ENCODE peak calls at places on chromosomes 16 and 17, in ten cellular contexts. One of them, this sample, is unnamed.

GRCh38 chr17:22138861-22139469 is 446.6 kb downstream of the KCNJ18 start:
- DNase-seq in IMR-90: no peak
- DNase-seq in AG10803: no peak
- DNase-seq in pancreas: no peak
- DNase-seq in heart left ventricle: no peak
- DNase-seq in HCT116: no peak
- DNase-seq in uterus: no peak
- DNase-seq in kidney epithelial cell: no peak
- DNase-seq in fibroblast of lung: no peak
- DNase-seq in adrenal gland: no peak
- DNase-seq in this sample: no peak

GRCh38 chr16:66444049-66444481 is 17.0 kb downstream of the BEAN1 start:
- DNase-seq in IMR-90: no peak
- DNase-seq in AG10803: no peak
- DNase-seq in pancreas: no peak
- DNase-seq in heart left ventricle: no peak
- DNase-seq in HCT116: no peak
- DNase-seq in uterus: no peak
- DNase-seq in kidney epithelial cell: no peak
- DNase-seq in fibroblast of lung: no peak
- DNase-seq in adrenal gland: no peak
- DNase-seq in this sample: no peak

GRCh38 chr16:56932588-56933265 is 785 bp downstream of the HERPUD1 start:
- DNase-seq in IMR-90: peak; percentile 69
- DNase-seq in AG10803: peak; percentile 75
- DNase-seq in pancreas: peak; percentile 82
- DNase-seq in heart left ventricle: peak; percentile 85
- DNase-seq in HCT116: peak; percentile 38
- DNase-seq in uterus: peak; percentile 78
- DNase-seq in kidney epithelial cell: no peak
- DNase-seq in fibroblast of lung: peak; percentile 70
- DNase-seq in adrenal gland: peak; percentile 87
- DNase-seq in this sample: peak; percentile 60

GRCh38 chr17:75326587-75326955 is 37.3 kb upstream of the SLC25A19 start:
- DNase-seq in IMR-90: no peak
- DNase-seq in AG10803: no peak
- DNase-seq in pancreas: no peak
- DNase-seq in heart left ventricle: no peak
- DNase-seq in HCT116: no peak
- DNase-seq in uterus: no peak
- DNase-seq in kidney epithelial cell: no peak
- DNase-seq in fibroblast of lung: no peak
- DNase-seq in adrenal gland: no peak
- DNase-seq in this sample: no peak

GRCh38 chr16:75225092-75225491 is 6.3 kb downstream of the CTRB1 start:
- DNase-seq in IMR-90: peak; percentile 26
- DNase-seq in AG10803: no peak
- DNase-seq in pancreas: peak; percentile 73
- DNase-seq in heart left ventricle: no peak
- DNase-seq in HCT116: no peak
- DNase-seq in uterus: no peak
- DNase-seq in kidney epithelial cell: no peak
- DNase-seq in fibroblast of lung: peak; percentile 51
- DNase-seq in adrenal gland: no peak
- DNase-seq in this sample: no peak

GRCh38 chr16:14456793-14457481 is 173.1 kb downstream of the PARN start:
- DNase-seq in IMR-90: peak; percentile 29
- DNase-seq in AG10803: no peak
- DNase-seq in pancreas: no peak
- DNase-seq in heart left ventricle: no peak
- DNase-seq in HCT116: no peak
- DNase-seq in uterus: no peak
- DNase-seq in kidney epithelial cell: no peak
- DNase-seq in fibroblast of lung: peak; percentile 78
- DNase-seq in adrenal gland: no peak
- DNase-seq in this sample: peak; percentile 71

GRCh38 chr16:1331712-1332617 is 1.5 kb upstream of the BAIAP3 start:
- DNase-seq in IMR-90: peak; percentile 30
- DNase-seq in AG10803: peak; percentile 43
- DNase-seq in pancreas: peak; percentile 79
- DNase-seq in heart left ventricle: peak; percentile 67
- DNase-seq in HCT116: peak; percentile 33
- DNase-seq in uterus: peak; percentile 61
- DNase-seq in kidney epithelial cell: peak; percentile 72
- DNase-seq in fibroblast of lung: peak; percentile 25
- DNase-seq in adrenal gland: no peak
- DNase-seq in this sample: peak; percentile 36

GRCh38 chr17:82289822-82290541 is 16.5 kb upstream of the CSNK1D start:
- DNase-seq in IMR-90: no peak
- DNase-seq in AG10803: no peak
- DNase-seq in pancreas: no peak
- DNase-seq in heart left ventricle: no peak
- DNase-seq in HCT116: no peak
- DNase-seq in uterus: no peak
- DNase-seq in kidney epithelial cell: no peak
- DNase-seq in fibroblast of lung: no peak
- DNase-seq in adrenal gland: no peak
- DNase-seq in this sample: no peak

GRCh38 chr17:3959921-3960601 is 4.2 kb downstream of the ATP2A3 start:
- DNase-seq in IMR-90: no peak
- DNase-seq in AG10803: no peak
- DNase-seq in pancreas: no peak
- DNase-seq in heart left ventricle: no peak
- DNase-seq in HCT116: no peak
- DNase-seq in uterus: no peak
- DNase-seq in kidney epithelial cell: no peak
- DNase-seq in fibroblast of lung: no peak
- DNase-seq in adrenal gland: no peak
- DNase-seq in this sample: no peak

GRCh38 chr17:751269-752001 is 629 bp downstream of the GEMIN4 start:
- DNase-seq in IMR-90: peak; percentile 45
- DNase-seq in AG10803: peak; percentile 49
- DNase-seq in pancreas: peak; percentile 11
- DNase-seq in heart left ventricle: no peak
- DNase-seq in HCT116: no peak
- DNase-seq in uterus: no peak
- DNase-seq in kidney epithelial cell: no peak
- DNase-seq in fibroblast of lung: peak; percentile 39
- DNase-seq in adrenal gland: peak; percentile 40
- DNase-seq in this sample: peak; percentile 34

GRCh38 chr16:87344931-87345631 is 27.9 kb upstream of the C16orf95 start:
- DNase-seq in IMR-90: no peak
- DNase-seq in AG10803: no peak
- DNase-seq in pancreas: no peak
- DNase-seq in heart left ventricle: peak; percentile 56
- DNase-seq in HCT116: no peak
- DNase-seq in uterus: peak; percentile 42
- DNase-seq in kidney epithelial cell: no peak
- DNase-seq in fibroblast of lung: peak; percentile 13
- DNase-seq in adrenal gland: no peak
- DNase-seq in this sample: no peak

GRCh38 chr17:81234506-81234855 is 4.4 kb downstream of the TEPSIN start:
- DNase-seq in IMR-90: no peak
- DNase-seq in AG10803: no peak
- DNase-seq in pancreas: no peak
- DNase-seq in heart left ventricle: no peak
- DNase-seq in HCT116: no peak
- DNase-seq in uterus: no peak
- DNase-seq in kidney epithelial cell: no peak
- DNase-seq in fibroblast of lung: no peak
- DNase-seq in adrenal gland: no peak
- DNase-seq in this sample: no peak

GRCh38 chr16:48321307-48322036 is 63.7 kb downstream of the SIAH1 start:
- DNase-seq in IMR-90: peak; percentile 85
- DNase-seq in AG10803: peak; percentile 21
- DNase-seq in pancreas: no peak
- DNase-seq in heart left ventricle: no peak
- DNase-seq in HCT116: no peak
- DNase-seq in uterus: no peak
- DNase-seq in kidney epithelial cell: no peak
- DNase-seq in fibroblast of lung: peak; percentile 82
- DNase-seq in adrenal gland: no peak
- DNase-seq in this sample: peak; percentile 44

GRCh38 chr17:59257101-59257500 is 36.8 kb downstream of the GDPD1 start:
- DNase-seq in IMR-90: no peak
- DNase-seq in AG10803: no peak
- DNase-seq in pancreas: no peak
- DNase-seq in heart left ventricle: no peak
- DNase-seq in HCT116: no peak
- DNase-seq in uterus: no peak
- DNase-seq in kidney epithelial cell: no peak
- DNase-seq in fibroblast of lung: no peak
- DNase-seq in adrenal gland: no peak
- DNase-seq in this sample: no peak

GRCh38 chr16:75096730-75097129 is 19.9 kb downstream of the LDHD start:
- DNase-seq in IMR-90: no peak
- DNase-seq in AG10803: peak; percentile 49
- DNase-seq in pancreas: peak; percentile 58
- DNase-seq in heart left ventricle: no peak
- DNase-seq in HCT116: peak; percentile 63
- DNase-seq in uterus: peak; percentile 43
- DNase-seq in kidney epithelial cell: no peak
- DNase-seq in fibroblast of lung: no peak
- DNase-seq in adrenal gland: no peak
- DNase-seq in this sample: peak; percentile 48

GRCh38 chr16:49673442-49673841 is 182.5 kb downstream of the ZNF423 start:
- DNase-seq in IMR-90: no peak
- DNase-seq in AG10803: no peak
- DNase-seq in pancreas: no peak
- DNase-seq in heart left ventricle: no peak
- DNase-seq in HCT116: no peak
- DNase-seq in uterus: no peak
- DNase-seq in kidney epithelial cell: no peak
- DNase-seq in fibroblast of lung: no peak
- DNase-seq in adrenal gland: no peak
- DNase-seq in this sample: no peak

GRCh38 chr17:43784628-43785101 is 4.4 kb downstream of the CFAP97D1 start:
- DNase-seq in IMR-90: peak; percentile 83
- DNase-seq in AG10803: peak; percentile 85
- DNase-seq in pancreas: no peak
- DNase-seq in heart left ventricle: no peak
- DNase-seq in HCT116: no peak
- DNase-seq in uterus: no peak
- DNase-seq in kidney epithelial cell: no peak
- DNase-seq in fibroblast of lung: peak; percentile 87
- DNase-seq in adrenal gland: no peak
- DNase-seq in this sample: peak; percentile 80

GRCh38 chr16:14125030-14125681 is 54.0 kb downstream of the MRTFB start:
- DNase-seq in IMR-90: no peak
- DNase-seq in AG10803: no peak
- DNase-seq in pancreas: no peak
- DNase-seq in heart left ventricle: no peak
- DNase-seq in HCT116: no peak
- DNase-seq in uterus: no peak
- DNase-seq in kidney epithelial cell: no peak
- DNase-seq in fibroblast of lung: no peak
- DNase-seq in adrenal gland: no peak
- DNase-seq in this sample: no peak

GRCh38 chr16:11007714-11008240 is 63.4 kb downstream of the CLEC16A start:
- DNase-seq in IMR-90: no peak
- DNase-seq in AG10803: no peak
- DNase-seq in pancreas: no peak
- DNase-seq in heart left ventricle: no peak
- DNase-seq in HCT116: no peak
- DNase-seq in uterus: no peak
- DNase-seq in kidney epithelial cell: no peak
- DNase-seq in fibroblast of lung: no peak
- DNase-seq in adrenal gland: no peak
- DNase-seq in this sample: no peak

DNA sequence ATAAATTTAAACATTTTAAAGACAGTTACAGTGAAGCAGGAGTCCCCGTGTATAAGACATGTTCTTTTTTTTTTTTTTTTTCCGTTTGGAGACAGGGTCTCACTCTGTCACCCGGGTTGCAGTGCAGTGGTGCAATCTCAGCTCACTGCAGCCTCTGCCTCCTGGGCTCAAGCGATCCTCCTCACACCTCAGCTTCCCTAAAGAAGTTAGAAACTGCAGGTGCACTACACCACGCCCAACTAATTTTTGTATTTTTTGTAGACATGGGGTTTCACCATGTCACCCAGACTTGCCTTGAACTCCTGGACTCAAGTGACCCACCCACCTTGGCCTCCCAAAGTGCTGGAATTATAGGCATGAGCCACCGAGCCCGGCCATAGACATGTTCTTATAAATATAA is 3.0 kb downstream of the EVI2B start:
- DNase-seq in IMR-90: no peak
- DNase-seq in AG10803: no peak
- DNase-seq in pancreas: no peak
- DNase-seq in heart left ventricle: no peak
- DNase-seq in HCT116: no peak
- DNase-seq in uterus: no peak
- DNase-seq in kidney epithelial cell: no peak
- DNase-seq in fibroblast of lung: no peak
- DNase-seq in adrenal gland: no peak
- DNase-seq in this sample: no peak
- H3K4me3 ChIP-seq in IMR-90: no peak overlapping the region
- H3K4me3 ChIP-seq in AG10803: no peak overlapping the region
- H3K4me3 ChIP-seq in pancreas: no peak overlapping the region
- H3K4me3 ChIP-seq in heart left ventricle: peak overlapping the region; percentile 41
- H3K4me3 ChIP-seq in HCT116: no peak overlapping the region
- H3K4me3 ChIP-seq in uterus: no peak overlapping the region
- H3K4me3 ChIP-seq in kidney epithelial cell: no peak overlapping the region
- H3K4me3 ChIP-seq in fibroblast of lung: no peak overlapping the region
- H3K4me3 ChIP-seq in adrenal gland: no peak overlapping the region
- H3K4me3 ChIP-seq in this sample: no peak overlapping the region

GRCh38 chr17:27455914-27456680 is at the start of gene KSR1:
- DNase-seq in IMR-90: peak; percentile 72
- DNase-seq in AG10803: peak; percentile 57
- DNase-seq in pancreas: peak; percentile 85
- DNase-seq in heart left ventricle: peak; percentile 80
- DNase-seq in HCT116: peak; percentile 22
- DNase-seq in uterus: peak; percentile 80
- DNase-seq in kidney epithelial cell: no peak
- DNase-seq in fibroblast of lung: peak; percentile 67
- DNase-seq in adrenal gland: peak; percentile 76
- DNase-seq in this sample: peak; percentile 76
- TF ChIP-seq CTCF in IMR-90: peak; percentile 51
- TF ChIP-seq CTCF in AG10803: peak; percentile 30
- TF ChIP-seq CTCF in pancreas: no peak
- TF ChIP-seq CTCF in heart left ventricle: peak; percentile 43
- TF ChIP-seq CTCF in HCT116: peak; percentile 9
- TF ChIP-seq CTCF in uterus: peak; percentile 49
- TF ChIP-seq CTCF in kidney epithelial cell: peak; percentile 57
- TF ChIP-seq CTCF in fibroblast of lung: peak; percentile 69
- TF ChIP-seq CTCF in adrenal gland: peak; percentile 22
- TF ChIP-seq CTCF in this sample: peak; percentile 66

GRCh38 chr16:88684569-88685155 is 1.6 kb downstream of the SNAI3 start:
- DNase-seq in IMR-90: no peak
- DNase-seq in AG10803: no peak
- DNase-seq in pancreas: no peak
- DNase-seq in heart left ventricle: no peak
- DNase-seq in HCT116: no peak
- DNase-seq in uterus: no peak
- DNase-seq in kidney epithelial cell: no peak
- DNase-seq in fibroblast of lung: no peak
- DNase-seq in adrenal gland: no peak
- DNase-seq in this sample: no peak
- H3K4me3 ChIP-seq in IMR-90: no peak overlapping the region
- H3K4me3 ChIP-seq in AG10803: no peak overlapping the region
- H3K4me3 ChIP-seq in pancreas: no peak overlapping the region
- H3K4me3 ChIP-seq in heart left ventricle: no peak overlapping the region
- H3K4me3 ChIP-seq in HCT116: no peak overlapping the region
- H3K4me3 ChIP-seq in uterus: no peak overlapping the region
- H3K4me3 ChIP-seq in kidney epithelial cell: no peak overlapping the region
- H3K4me3 ChIP-seq in fibroblast of lung: no peak overlapping the region
- H3K4me3 ChIP-seq in adrenal gland: no peak overlapping the region
- H3K4me3 ChIP-seq in this sample: no peak overlapping the region

GRCh38 chr16:4693296-4693955 is at the start of gene NUDT16L1:
- DNase-seq in IMR-90: peak; percentile 89
- DNase-seq in AG10803: peak; percentile 92
- DNase-seq in pancreas: peak; percentile 96
- DNase-seq in heart left ventricle: peak; percentile 97
- DNase-seq in HCT116: peak; percentile 77
- DNase-seq in uterus: peak; percentile 93
- DNase-seq in kidney epithelial cell: peak; percentile 70
- DNase-seq in fibroblast of lung: peak; percentile 92
- DNase-seq in adrenal gland: peak; percentile 97
- DNase-seq in this sample: peak; percentile 93
- TF ChIP-seq CTCF in IMR-90: peak; percentile 45
- TF ChIP-seq CTCF in AG10803: no peak
- TF ChIP-seq CTCF in pancreas: no peak
- TF ChIP-seq CTCF in heart left ventricle: no peak
- TF ChIP-seq CTCF in HCT116: no peak
- TF ChIP-seq CTCF in uterus: peak; percentile 82
- TF ChIP-seq CTCF in kidney epithelial cell: no peak
- TF ChIP-seq CTCF in fibroblast of lung: no peak
- TF ChIP-seq CTCF in adrenal gland: no peak
- TF ChIP-seq CTCF in this sample: peak; percentile 12

This sample was measured in astrocyte of the spinal cord.